ENCODE peak calls at places on chromosomes 4 and X, in five cellular contexts. P is Panc1, T is ovary, V is sigmoid colon, W is PC-3. C is an unnamed sample.

GRCh38 chrX:27807690-27808089 is at the start of gene MAGEB10:
- DNase-seq in P (no peak), T (no peak), V (no peak), W (no peak), C (no peak)

GRCh38 chrX:37347420-37347819 is 1.7 kb upstream of the PRRG1 start:
- DNase-seq in P (no peak), T (no peak), V (no peak), W (no peak), C (no peak)

GRCh38 chr4:154456889-154457288 is 34.7 kb downstream of the DCHS2 start:
- DNase-seq in P (no peak), T (no peak), V (no peak), W (no peak), C (no peak)

GRCh38 chr4:7964890-7965662 is 25.4 kb upstream of the AFAP1 start:
- DNase-seq in P (no peak), T (no peak), V (peak), W (peak), C (no peak)

GRCh38 chrX:40081679-40082068 is 16.1 kb downstream of the BCOR start:
- DNase-seq in P (no peak), T (no peak), V (no peak), W (no peak), C (no peak)

GRCh38 chr4:31141141-31141811 is 421.1 kb downstream of the PCDH7 start:
- DNase-seq in P (no peak), T (no peak), V (no peak), W (no peak), C (no peak)

GRCh38 chr4:16443504-16444088 is 217.3 kb upstream of the TAPT1 start:
- DNase-seq in P (peak), T (no peak), V (no peak), W (peak), C (no peak)

GRCh38 chr4:4771160-4771559 is 88.3 kb upstream of the MSX1 start:
- DNase-seq in P (no peak), T (no peak), V (no peak), W (no peak), C (no peak)

GRCh38 chr4:181792641-181793612 is 450.3 kb upstream of the TENM3 start:
- DNase-seq in P (no peak), T (no peak), V (no peak), W (no peak), C (no peak)

GRCh38 chrX:53071604-53072417 is 10.4 kb upstream of the TSPYL2 start:
- DNase-seq in P (no peak), T (peak), V (peak), W (peak), C (peak)

GRCh38 chrX:29948653-29949052 is 266.7 kb upstream of the MAGEB2 start:
- DNase-seq in P (no peak), T (no peak), V (no peak), W (peak), C (no peak)

GRCh38 chr4:93299116-93299515 is 529.4 kb upstream of the ATOH1 start:
- DNase-seq in P (no peak), T (no peak), V (no peak), W (no peak), C (no peak)

GRCh38 chrX:50100188-50100587 is 100.6 kb downstream of the AKAP4 start:
- DNase-seq in P (no peak), T (no peak), V (no peak), W (peak), C (no peak)

GRCh38 chr4:40307627-40308497 is 27.3 kb upstream of the CHRNA9 start:
- DNase-seq in P (no peak), T (no peak), V (peak), W (no peak), C (no peak)

GRCh38 chr4:40349561-40350198 is 14.5 kb downstream of the CHRNA9 start:
- DNase-seq in P (no peak), T (no peak), V (no peak), W (peak), C (no peak)

GRCh38 chr4:15690020-15690809 is 8.6 kb downstream of the FAM200B start:
- DNase-seq in P (no peak), T (no peak), V (no peak), W (peak), C (no peak)

DNA sequence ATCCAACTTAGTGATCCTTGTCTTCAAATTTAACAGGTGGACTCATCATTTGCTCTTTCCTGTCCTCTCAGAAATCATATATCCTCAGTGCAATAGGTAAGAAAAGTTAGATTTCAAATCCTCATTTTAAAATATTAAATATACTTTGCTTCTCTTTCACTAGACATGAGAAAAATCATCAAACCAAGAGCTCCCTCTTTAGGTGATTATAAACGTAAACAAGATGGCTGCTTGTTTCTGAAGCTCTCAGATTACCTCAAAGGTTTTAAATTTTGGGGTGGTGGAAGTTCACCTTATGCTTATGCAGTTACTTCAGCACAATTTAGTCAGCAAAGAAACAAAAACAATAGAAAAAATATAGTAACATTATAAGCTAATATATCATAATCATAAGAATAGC is 27.3 kb downstream of the CSN3 start:
- DNase-seq in P (no peak), T (no peak), V (no peak), W (peak), C (no peak)
- TF ChIP-seq CTCF in P (peak), T (no peak), V (no peak), W (peak), C (peak)

DNA sequence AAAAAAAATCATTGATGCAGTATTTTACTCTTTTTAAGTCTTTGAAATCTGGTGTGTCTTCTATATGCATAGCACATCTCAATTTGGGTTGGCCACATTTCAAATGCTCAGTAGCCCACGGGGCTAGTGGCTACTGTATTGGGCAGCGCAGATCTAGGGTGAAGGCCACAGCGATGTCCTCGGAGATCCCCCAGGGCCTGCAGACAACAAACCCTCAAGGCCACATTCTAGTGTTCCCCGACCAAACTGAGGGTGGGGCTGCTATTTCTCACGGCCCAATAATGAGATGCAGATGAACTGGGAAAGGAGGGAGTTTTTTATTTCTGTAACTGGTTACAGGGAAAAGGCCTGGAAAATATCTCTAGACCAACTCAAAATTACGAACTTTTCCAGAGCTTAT is 23.6 kb downstream of the NYX start:
- DNase-seq in P (no peak), T (no peak), V (no peak), W (no peak), C (no peak)
- TF ChIP-seq CTCF in P (no peak), T (no peak), V (no peak), W (no peak), C (no peak)

GRCh38 chrX:9957743-9958142 is 9.4 kb upstream of the CLDN34 start:
- DNase-seq in P (no peak), T (no peak), V (no peak), W (peak), C (no peak)
- TF ChIP-seq CTCF in P (no peak), T (no peak), V (no peak), W (peak), C (no peak)

GRCh38 chrX:4263005-4263404 is 549.6 kb upstream of the PRKX start:
- DNase-seq in P (no peak), T (no peak), V (no peak), W (peak), C (no peak)

GRCh38 chrX:4268676-4269075 is 555.2 kb upstream of the PRKX start:
- DNase-seq in P (no peak), T (no peak), V (no peak), W (peak), C (no peak)

DNA sequence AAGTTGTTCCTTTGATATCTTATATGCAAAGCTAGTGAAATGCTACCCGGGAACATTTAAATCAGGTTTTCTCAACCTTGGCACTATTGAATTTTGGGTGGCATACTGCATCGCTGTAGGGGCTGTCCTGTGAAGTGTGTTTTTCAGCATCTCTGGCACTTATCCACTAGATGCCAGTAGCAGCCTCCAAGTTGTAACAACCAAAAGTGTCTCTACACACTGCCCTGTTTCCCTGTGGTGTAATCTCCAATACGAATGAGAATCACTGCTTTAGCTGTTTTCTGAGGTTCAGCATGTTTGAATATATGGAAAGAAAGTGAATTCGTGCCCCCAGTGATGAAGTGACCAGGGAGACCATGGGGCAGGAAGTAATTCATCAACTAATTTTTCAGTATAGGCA is 551.6 kb upstream of the PRKX start:
- DNase-seq in P (no peak), T (no peak), V (no peak), W (peak), C (no peak)
- TF ChIP-seq CTCF in P (no peak), T (no peak), V (no peak), W (no peak), C (no peak)

GRCh38 chr4:108159845-108160244 is 8.9 kb downstream of the LEF1 start:
- DNase-seq in P (no peak), T (no peak), V (no peak), W (no peak), C (no peak)

GRCh38 chr4:108157655-108158054 is 11.1 kb downstream of the LEF1 start:
- DNase-seq in P (no peak), T (no peak), V (no peak), W (no peak), C (no peak)

GRCh38 chr4:108156391-108156790 is 12.3 kb downstream of the LEF1 start:
- DNase-seq in P (no peak), T (no peak), V (no peak), W (no peak), C (no peak)

GRCh38 chr4:108152980-108153379 is 15.8 kb downstream of the LEF1 start:
- DNase-seq in P (no peak), T (no peak), V (no peak), W (no peak), C (no peak)

GRCh38 chr4:108155373-108155772 is 13.4 kb downstream of the LEF1 start:
- DNase-seq in P (no peak), T (no peak), V (no peak), W (no peak), C (no peak)
- TF ChIP-seq CTCF in P (peak), T (no peak), V (no peak), W (no peak), C (no peak)

GRCh38 chr4:22514431-22514830 is 1.4 kb downstream of the ADGRA3 start:
- DNase-seq in P (no peak), T (no peak), V (no peak), W (no peak), C (no peak)

GRCh38 chr4:22514001-22514400 is 1.9 kb downstream of the ADGRA3 start:
- DNase-seq in P (no peak), T (no peak), V (no peak), W (peak), C (no peak)

GRCh38 chr4:22515888-22516541 is at the start of gene ADGRA3:
- DNase-seq in P (no peak), T (peak), V (peak), W (peak), C (peak)

GRCh38 chr4:22512306-22512705 is 3.6 kb downstream of the ADGRA3 start:
- DNase-seq in P (no peak), T (no peak), V (no peak), W (no peak), C (no peak)

GRCh38 chr4:22515145-22515887 is 550 bp downstream of the ADGRA3 start:
- DNase-seq in P (no peak), T (peak), V (peak), W (peak), C (peak)
- TF ChIP-seq CTCF in P (no peak), T (no peak), V (no peak), W (no peak), C (no peak)

GRCh38 chr4:13541720-13542576 is 2.4 kb downstream of the NKX3-2 start:
- DNase-seq in P (no peak), T (no peak), V (peak), W (no peak), C (peak)
- TF ChIP-seq CTCF in P (no peak), T (no peak), V (no peak), W (no peak), C (peak)